ENCODE peak calls at places on chromosomes 16 and 17, in six cellular contexts. S is GM23248, N is HCT116, B is PC-3, Z is MM.1S, E is SK-N-SH. W is an unnamed sample.

GRCh38 chr17:76252040-76252954 is 12.0 kb upstream of the RNF157 start:
- DNase-seq in Z (no peak), E (no peak), S (peak; percentile 99), N (no peak), B (peak; percentile 100), W (no peak)

GRCh38 chr17:49969134-49969759 is at the start of gene DLX4:
- DNase-seq in Z (no peak), N (no peak), B (no peak), S (peak; percentile 69), E (peak; percentile 71), W (peak; percentile 57)

GRCh38 chr17:46722662-46723285 is 95.7 kb downstream of the WNT3 start:
- DNase-seq in E (no peak), B (no peak), N (no peak), Z (no peak), S (peak; percentile 16), W (no peak)

GRCh38 chr17:50866950-50867855 is 1.0 kb upstream of the TOB1 start:
- DNase-seq in Z (peak; percentile 95), E (peak; percentile 89), S (peak; percentile 96), N (peak; percentile 97), B (peak; percentile 99), W (peak; percentile 97)

GRCh38 chr16:1314399-1315068 is 5.1 kb downstream of the UBE2I start:
- DNase-seq in B (no peak), Z (no peak), N (no peak), E (no peak), S (no peak), W (no peak)

GRCh38 chr17:75509528-75510258 is 5.6 kb downstream of the CASKIN2 start:
- DNase-seq in B (no peak), E (no peak), N (no peak), Z (no peak), S (no peak), W (no peak)

GRCh38 chr16:14487579-14487978 is 142.5 kb downstream of the PARN start:
- DNase-seq in B (no peak), S (peak; percentile 36), Z (no peak), N (no peak), E (peak; percentile 20), W (no peak)

GRCh38 chr17:48441231-48441711 is 11.3 kb upstream of the SKAP1 start:
- DNase-seq in E (no peak), N (no peak), S (no peak), B (no peak), Z (peak; percentile 97), W (no peak)

GRCh38 chr17:28404812-28405570 is 1.0 kb downstream of the SLC46A1 start:
- DNase-seq in E (peak; percentile 73), N (no peak), S (peak; percentile 68), B (no peak), Z (no peak), W (no peak)

GRCh38 chr17:42039794-42040763 is 10.3 kb downstream of the C17orf113 start:
- DNase-seq in E (no peak), N (no peak), B (no peak), Z (no peak), S (no peak), W (no peak)

GRCh38 chr16:11129378-11129781 is 126.6 kb downstream of the SOCS1 start:
- DNase-seq in N (no peak), E (peak; percentile 78), Z (no peak), B (no peak), S (peak; percentile 61), W (no peak)

GRCh38 chr17:7043544-7044268 is at the start of gene SLC16A11:
- DNase-seq in S (peak; percentile 62), E (peak; percentile 75), N (no peak), Z (peak; percentile 4), B (no peak), W (peak; percentile 58)

GRCh38 chr17:19343256-19343630 is 19.3 kb downstream of the B9D1 start:
- DNase-seq in Z (no peak), S (no peak), N (no peak), B (no peak), E (no peak), W (no peak)

GRCh38 chr16:50644730-50645129 is 36.4 kb downstream of the SNX20 start:
- DNase-seq in Z (peak; percentile 20), N (peak; percentile 19), E (peak; percentile 61), B (peak; percentile 33), S (peak; percentile 39), W (peak; percentile 42)

GRCh38 chr16:2496223-2497115 is 17.3 kb upstream of the ATP6V0C start:
- DNase-seq in Z (no peak), B (no peak), N (no peak), S (no peak), E (no peak), W (no peak)

GRCh38 chr17:21283482-21284318 is 811 bp upstream of the MAP2K3 start:
- DNase-seq in E (peak; percentile 41), S (peak; percentile 67), N (peak; percentile 22), B (peak; percentile 63), Z (no peak), W (peak; percentile 54)
- H3K4me1 ChIP-seq in E (peaks cover 48% of the 10 kb centered on the region), S (peaks cover 32% of the 10 kb centered on the region), N (peaks cover 51% of the 10 kb centered on the region), B (peaks cover 42% of the 10 kb centered on the region), Z (peaks cover 22% of the 10 kb centered on the region), W (peaks cover 20% of the 10 kb centered on the region)

GRCh38 chr17:17593222-17593620 is 1.7 kb upstream of the PEMT start:
- DNase-seq in S (no peak), N (no peak), Z (no peak), B (no peak), E (no peak), W (no peak)
- H3K9ac ChIP-seq in S (peak overlapping the region; percentile 93), N (peak overlapping the region; percentile 94), Z (no peak overlapping the region), B (no peak overlapping the region), E (peak overlapping the region; percentile 92), W (no peak overlapping the region)

GRCh38 chr16:31699601-31700000 is 171.9 kb downstream of the AHSP start:
- DNase-seq in B (no peak), N (no peak), S (no peak), Z (no peak), E (no peak), W (no peak)

GRCh38 chr16:31701734-31702133 is 171.9 kb upstream of the ZNF267 start:
- DNase-seq in B (peak; percentile 31), Z (no peak), S (no peak), N (no peak), E (no peak), W (no peak)

GRCh38 chr16:31700200-31700529 is 172.5 kb downstream of the AHSP start:
- DNase-seq in B (peak; percentile 82), S (peak; percentile 76), E (peak; percentile 92), N (peak; percentile 82), Z (no peak), W (no peak)

GRCh38 chr16:31698901-31699300 is 171.2 kb downstream of the AHSP start:
- DNase-seq in B (no peak), N (no peak), E (no peak), S (no peak), Z (no peak), W (no peak)

DNA sequence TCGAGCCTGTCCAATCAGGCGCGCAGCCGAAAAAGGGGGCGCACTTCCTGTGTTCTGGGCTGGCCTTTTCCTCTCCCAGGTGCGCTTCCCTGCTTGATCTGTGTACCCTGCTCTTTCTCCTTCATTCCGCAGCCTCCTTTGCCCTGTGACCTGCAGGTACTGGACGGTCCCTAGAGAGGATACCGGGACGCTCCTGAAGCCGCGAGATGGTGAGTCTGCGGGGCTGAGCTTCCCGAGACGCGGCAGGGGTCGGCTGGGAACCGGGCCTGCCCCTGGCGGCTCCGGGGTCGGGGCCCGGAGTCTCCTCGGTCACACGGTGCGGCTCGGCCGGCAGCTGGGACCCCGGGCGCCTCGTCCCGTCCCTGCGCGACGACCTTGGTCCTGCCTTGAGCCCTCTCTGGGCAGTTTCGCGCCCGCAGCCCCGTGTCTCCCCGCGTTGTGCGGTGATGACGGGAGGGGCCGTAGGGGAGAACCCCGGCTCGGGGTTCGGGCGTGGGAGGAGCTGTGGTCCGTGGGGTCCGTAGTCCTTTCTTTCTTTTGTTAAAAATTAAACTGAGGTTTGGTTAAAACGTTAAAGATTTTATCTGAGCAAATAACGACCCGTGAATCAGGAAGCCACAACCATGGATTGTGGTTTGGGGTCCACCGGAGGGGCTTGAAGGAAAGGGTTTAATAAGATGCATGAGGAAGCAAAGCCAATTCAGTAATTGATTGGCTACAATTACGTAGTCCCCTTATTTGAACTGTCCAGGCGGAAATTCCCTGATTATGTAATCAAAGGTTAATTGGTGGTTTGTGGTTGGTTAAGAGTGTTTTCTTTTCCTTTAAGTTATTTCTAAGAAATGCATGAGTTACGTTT is 172.8 kb upstream of the ZNF267 start:
- DNase-seq in B (no peak), Z (peak; percentile 63), E (peak; percentile 77), S (peak; percentile 36), N (no peak), W (peak; percentile 91)
- TF ChIP-seq EZH2phosphoT487 in B (no peak), Z (no peak), E (no peak), S (no peak), N (no peak), W (no peak)

DNA sequence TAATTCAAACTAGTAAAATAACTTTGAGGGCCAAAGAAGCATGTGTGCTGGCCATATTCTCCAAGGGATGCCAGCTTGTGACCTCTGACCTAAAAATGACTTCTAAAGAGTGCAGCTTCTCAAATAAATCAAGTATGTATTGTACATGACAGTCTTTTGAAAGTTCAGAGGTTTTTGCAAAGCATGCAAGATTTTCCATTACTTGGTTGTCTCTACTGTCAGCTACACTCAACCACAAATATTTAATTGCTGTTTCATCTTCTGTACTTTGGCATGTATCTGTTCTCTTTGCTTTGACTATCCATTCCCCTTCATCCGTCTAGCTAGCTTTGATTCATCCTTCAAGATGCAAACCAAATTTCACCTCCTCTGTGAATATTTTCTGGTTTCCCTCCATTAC is 121.9 kb upstream of the HS3ST2 start:
- DNase-seq in B (no peak), Z (no peak), E (no peak), S (peak; percentile 28), N (no peak), W (no peak)
- H3K4me1 ChIP-seq in B (no peaks in the 10 kb centered on the region), Z (no peaks in the 10 kb centered on the region), E (no peaks in the 10 kb centered on the region), S (peaks cover 36% of the 10 kb centered on the region), N (no peaks in the 10 kb centered on the region), W (no peaks in the 10 kb centered on the region)

DNA sequence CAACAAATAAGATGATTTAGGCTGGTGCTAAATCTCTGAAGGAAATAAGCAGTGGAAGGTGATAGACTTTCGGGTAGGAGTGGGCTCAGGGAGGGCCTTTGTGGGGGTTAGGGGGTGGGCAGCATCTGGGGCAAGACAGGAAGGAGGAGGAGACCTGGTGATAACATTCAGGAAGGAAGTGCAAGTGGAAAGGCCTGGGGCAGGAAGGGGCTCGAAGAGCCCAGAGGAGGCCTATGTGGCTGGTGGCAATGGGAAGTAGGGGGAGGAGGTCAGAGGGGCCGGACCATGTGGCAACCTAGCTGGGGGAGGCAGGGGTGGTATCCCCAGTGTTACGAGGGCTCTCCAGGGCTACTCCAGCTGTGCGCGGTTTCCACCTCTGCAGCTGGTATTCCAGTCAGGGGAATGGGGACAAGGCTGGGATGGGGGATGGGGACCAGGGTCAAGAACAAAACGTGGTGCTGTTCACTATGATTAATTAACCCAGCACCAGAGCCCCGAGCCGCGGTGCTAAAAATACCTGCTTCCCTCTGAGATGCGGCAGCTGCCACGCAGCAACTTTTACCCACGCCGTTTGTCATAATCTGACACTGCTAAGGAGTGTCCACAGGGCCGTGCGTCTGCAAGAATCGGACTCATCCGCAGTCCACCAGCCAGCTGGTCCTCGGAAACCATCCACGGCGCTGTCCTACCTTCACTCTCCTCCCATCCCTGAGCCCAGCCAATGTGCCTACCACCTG is 5.2 kb upstream of the CCDC182 start:
- DNase-seq in E (no peak), B (no peak), N (no peak), Z (no peak), S (no peak), W (no peak)
- H3K9ac ChIP-seq in E (no peak overlapping the region), B (no peak overlapping the region), N (no peak overlapping the region), Z (no peak overlapping the region), S (no peak overlapping the region), W (no peak overlapping the region)